ENCODE peak calls at places on chromosomes 6 and 20, in four cellular contexts. F is kidney epithelial cell, N is cardiac muscle cell, R is A549. D is an unnamed sample.

GRCh38 chr20:36235892-36236785 is at the start of gene AAR2:
- DNase-seq in R (peak), N (peak), F (peak), D (peak)

GRCh38 chr6:120947111-120947510 is 387.2 kb downstream of the TBC1D32 start:
- DNase-seq in N (no peak), F (no peak), R (no peak), D (no peak)

GRCh38 chr20:47985092-47985850 is 200.0 kb upstream of the SULF2 start:
- DNase-seq in F (no peak), R (peak), N (peak), D (no peak)

GRCh38 chr6:162200945-162201692 is 526.4 kb downstream of the PRKN start:
- DNase-seq in N (no peak), R (no peak), F (no peak), D (no peak)

GRCh38 chr6:85015396-85015990 is 251.1 kb upstream of the TBX18 start:
- DNase-seq in N (peak), R (peak), F (peak), D (peak)

GRCh38 chr20:41618807-41619294 is 674 bp upstream of the CHD6 start:
- DNase-seq in F (no peak), N (no peak), R (no peak), D (no peak)

GRCh38 chr6:121868191-121868590 is 432.7 kb downstream of the GJA1 start:
- DNase-seq in R (no peak), N (no peak), F (no peak), D (no peak)

GRCh38 chr6:32945106-32945761 is 4.4 kb upstream of the HLA-DMB start:
- DNase-seq in R (no peak), N (no peak), F (no peak), D (no peak)

GRCh38 chr20:53606364-53606985 is 12.8 kb upstream of the ZNF217 start:
- DNase-seq in R (no peak), F (no peak), N (no peak), D (peak)

GRCh38 chr6:14228571-14228970 is 111.0 kb downstream of the CD83 start:
- DNase-seq in N (no peak), R (no peak), F (peak), D (no peak)

GRCh38 chr6:79034865-79035264 is 43.2 kb downstream of the PHIP start:
- DNase-seq in N (no peak), R (no peak), F (no peak), D (no peak)

GRCh38 chr6:167826230-167827061 is at the start of gene AFDN:
- DNase-seq in F (no peak), R (peak), N (peak), D (no peak)

GRCh38 chr20:1005452-1006027 is 3.4 kb upstream of the RSPO4 start:
- DNase-seq in F (peak), N (peak), R (peak), D (peak)

GRCh38 chr6:111944541-111944940 is 71.3 kb upstream of the FYN start:
- DNase-seq in N (no peak), F (no peak), R (no peak), D (no peak)

GRCh38 chr20:48708630-48709029 is 119.2 kb downstream of the PREX1 start:
- DNase-seq in F (no peak), R (no peak), N (no peak), D (no peak)

GRCh38 chr6:143591441-143591840 is 79.9 kb upstream of the FUCA2 start:
- DNase-seq in F (no peak), R (no peak), N (no peak), D (no peak)

GRCh38 chr6:143595256-143596036 is 82.3 kb upstream of the PHACTR2 start:
- DNase-seq in N (no peak), R (no peak), F (no peak), D (no peak)

GRCh38 chr6:143594647-143595046 is 83.1 kb upstream of the PHACTR2 start:
- DNase-seq in R (no peak), N (no peak), F (peak), D (peak)

GRCh38 chr6:143589162-143589561 is 77.6 kb upstream of the FUCA2 start:
- DNase-seq in F (no peak), R (no peak), N (no peak), D (no peak)

GRCh38 chr6:143592335-143592734 is 80.8 kb upstream of the FUCA2 start:
- DNase-seq in N (no peak), F (no peak), R (peak), D (no peak)
- TF ChIP-seq CTCF in N (peak), F (peak), R (peak), D (peak)

GRCh38 chr6:28351087-28351486 is 1.3 kb downstream of the ZKSCAN3 start:
- DNase-seq in R (no peak), F (no peak), N (no peak), D (no peak)
- H3K4me3 ChIP-seq in R (no peak), F (no peak), N (peak), D (no peak)

GRCh38 chr6:119076173-119076965 is 2.1 kb downstream of the FAM184A start:
- DNase-seq in R (no peak), F (no peak), N (no peak), D (no peak)

GRCh38 chr6:119077643-119078448 is 618 bp downstream of the FAM184A start:
- DNase-seq in N (peak), F (no peak), R (no peak), D (no peak)

GRCh38 chr6:119076966-119077642 is 1.4 kb downstream of the FAM184A start:
- DNase-seq in N (no peak), R (no peak), F (no peak), D (no peak)

GRCh38 chr6:119079288-119079809 is 885 bp upstream of the FAM184A start:
- DNase-seq in R (no peak), N (no peak), F (no peak), D (no peak)

DNA sequence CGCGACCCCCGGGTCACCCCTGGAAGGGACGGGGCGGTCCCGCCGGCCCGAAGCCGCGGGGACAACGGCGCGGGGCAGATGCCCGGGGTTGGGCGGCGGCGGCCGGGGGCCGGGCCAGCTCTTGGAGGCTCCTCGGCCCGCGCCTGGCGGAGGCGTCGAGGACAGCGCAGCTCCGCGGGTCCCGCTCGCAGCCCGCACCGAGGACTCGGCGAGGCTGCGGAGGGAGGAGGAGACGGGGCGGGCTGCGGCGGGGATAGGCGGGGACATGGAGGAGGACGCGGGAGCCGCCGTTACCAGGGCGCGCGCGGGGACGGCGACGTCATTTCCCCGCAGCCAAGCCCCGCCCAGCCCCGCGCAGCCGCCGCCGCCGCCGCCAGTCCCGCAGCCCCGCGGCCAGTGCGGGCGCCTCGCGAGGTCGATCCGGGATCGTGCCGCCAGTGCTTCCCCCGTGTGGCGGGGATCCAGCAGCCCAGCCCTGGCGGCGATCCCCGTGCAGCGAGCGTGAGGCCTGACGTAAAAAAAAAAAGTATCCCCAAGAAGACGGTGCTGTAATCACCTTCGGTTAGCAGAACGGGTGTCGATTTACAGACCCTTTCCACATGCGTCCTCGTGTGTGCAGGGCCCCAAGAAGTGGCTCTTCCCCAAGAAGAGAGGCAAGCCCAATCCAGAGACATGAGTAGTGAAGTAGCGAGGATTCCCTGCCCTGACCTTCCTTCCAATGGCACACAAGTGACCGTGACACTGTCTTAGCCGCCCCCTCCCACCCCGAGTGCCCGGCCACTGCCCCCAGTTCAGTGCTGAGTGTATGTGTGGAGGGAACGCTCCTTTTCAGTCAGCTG is at the start of gene FAM184A:
- DNase-seq in N (peak), F (no peak), R (peak), D (no peak)
- TF ChIP-seq CTCF in N (peak), F (peak), R (peak), D (peak)

DNA sequence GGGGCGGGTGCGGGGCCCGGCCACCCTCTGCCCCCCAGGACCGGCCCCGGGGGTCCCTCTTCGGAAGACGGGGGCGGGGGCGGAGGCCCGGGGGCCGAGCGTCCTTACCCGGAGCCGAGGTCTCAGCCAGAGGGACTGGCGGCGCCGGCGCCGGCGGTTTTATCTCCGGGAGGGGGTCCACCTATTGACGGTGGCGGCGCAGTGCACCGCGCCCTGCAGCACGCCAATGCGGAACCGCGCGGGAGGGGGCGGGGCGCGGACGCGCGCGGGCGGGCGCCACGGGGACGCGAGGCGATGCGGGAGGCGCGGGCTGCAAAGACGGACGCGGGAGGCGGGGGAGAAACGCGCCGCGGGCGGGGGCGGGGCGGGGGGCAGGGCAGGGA is at the start of gene EEF1A2:
- DNase-seq in F (no peak), R (peak), N (peak), D (no peak)
- H3K4me3 ChIP-seq in F (peak), R (peak), N (peak), D (peak)